ENCODE peak calls at places on chromosomes 11 and 22, in four cellular contexts. One of them, this sample, is unnamed.

GRCh38 chr11:1701041-1701807 is 4.2 kb downstream of the KRTAP5-6 start:
- DNase-seq in K562: no peak
- DNase-seq in GM12878: no peak
- DNase-seq in HepG2: no peak
- DNase-seq in this sample: no peak

GRCh38 chr11:7545611-7546010 is 31.8 kb downstream of the PPFIBP2 start:
- DNase-seq in K562: no peak
- DNase-seq in HepG2: no peak
- DNase-seq in GM12878: no peak
- DNase-seq in this sample: no peak

GRCh38 chr11:67449116-67449844 is 3.2 kb downstream of the GPR152 start:
- DNase-seq in HepG2: no peak
- DNase-seq in K562: no peak
- DNase-seq in GM12878: no peak
- DNase-seq in this sample: no peak

GRCh38 chr11:57491371-57492061 is 24.0 kb downstream of the SLC43A1 start:
- DNase-seq in GM12878: no peak
- DNase-seq in HepG2: peak
- DNase-seq in K562: peak
- DNase-seq in this sample: peak

GRCh38 chr22:19488884-19489843 is 9.4 kb downstream of the CDC45 start:
- DNase-seq in GM12878: no peak
- DNase-seq in K562: peak
- DNase-seq in HepG2: no peak
- DNase-seq in this sample: no peak

GRCh38 chr22:49964136-49964492 is 3.5 kb downstream of the PIM3 start:
- DNase-seq in HepG2: no peak
- DNase-seq in K562: no peak
- DNase-seq in GM12878: no peak
- DNase-seq in this sample: no peak

GRCh38 chr22:47164514-47165337 is 402.3 kb downstream of the TBC1D22A start:
- DNase-seq in HepG2: peak
- DNase-seq in GM12878: no peak
- DNase-seq in K562: no peak
- DNase-seq in this sample: no peak

GRCh38 chr22:46481386-46481785 is 56.0 kb downstream of the CELSR1 start:
- DNase-seq in K562: no peak
- DNase-seq in GM12878: no peak
- DNase-seq in HepG2: no peak
- DNase-seq in this sample: no peak

GRCh38 chr11:82557274-82557673 is 176.4 kb downstream of the FAM181B start:
- DNase-seq in K562: no peak
- DNase-seq in GM12878: peak
- DNase-seq in HepG2: no peak
- DNase-seq in this sample: no peak

GRCh38 chr11:66006134-66006890 is 4.0 kb downstream of the BANF1 start:
- DNase-seq in K562: no peak
- DNase-seq in GM12878: no peak
- DNase-seq in HepG2: no peak
- DNase-seq in this sample: no peak

GRCh38 chr22:42769574-42770447 is 49.1 kb upstream of the A4GALT start:
- DNase-seq in K562: peak
- DNase-seq in GM12878: peak
- DNase-seq in HepG2: no peak
- DNase-seq in this sample: no peak

GRCh38 chr11:20589796-20590195 is 9.6 kb upstream of the SLC6A5 start:
- DNase-seq in K562: no peak
- DNase-seq in GM12878: no peak
- DNase-seq in HepG2: no peak
- DNase-seq in this sample: no peak

GRCh38 chr11:27390959-27391326 is 27.9 kb upstream of the CCDC34 start:
- DNase-seq in K562: no peak
- DNase-seq in GM12878: no peak
- DNase-seq in HepG2: no peak
- DNase-seq in this sample: no peak

GRCh38 chr22:40396882-40397281 is 26.5 kb downstream of the SGSM3 start:
- DNase-seq in K562: no peak
- DNase-seq in GM12878: no peak
- DNase-seq in HepG2: no peak
- DNase-seq in this sample: peak

GRCh38 chr11:74094393-74094792 is 76.4 kb downstream of the C2CD3 start:
- DNase-seq in HepG2: no peak
- DNase-seq in K562: no peak
- DNase-seq in GM12878: no peak
- DNase-seq in this sample: no peak

GRCh38 chr11:68213135-68213515 is at the start of gene KMT5B:
- DNase-seq in GM12878: no peak
- DNase-seq in K562: no peak
- DNase-seq in HepG2: no peak
- DNase-seq in this sample: peak

GRCh38 chr11:124707813-124708212 is 31.9 kb upstream of the NRGN start:
- DNase-seq in GM12878: no peak
- DNase-seq in K562: no peak
- DNase-seq in HepG2: no peak
- DNase-seq in this sample: no peak
- TF ChIP-seq FOXM1 in GM12878: no peak
- TF ChIP-seq FOXM1 in K562: no peak
- TF ChIP-seq FOXM1 in HepG2: no peak
- TF ChIP-seq FOXM1 in this sample: no peak

DNA sequence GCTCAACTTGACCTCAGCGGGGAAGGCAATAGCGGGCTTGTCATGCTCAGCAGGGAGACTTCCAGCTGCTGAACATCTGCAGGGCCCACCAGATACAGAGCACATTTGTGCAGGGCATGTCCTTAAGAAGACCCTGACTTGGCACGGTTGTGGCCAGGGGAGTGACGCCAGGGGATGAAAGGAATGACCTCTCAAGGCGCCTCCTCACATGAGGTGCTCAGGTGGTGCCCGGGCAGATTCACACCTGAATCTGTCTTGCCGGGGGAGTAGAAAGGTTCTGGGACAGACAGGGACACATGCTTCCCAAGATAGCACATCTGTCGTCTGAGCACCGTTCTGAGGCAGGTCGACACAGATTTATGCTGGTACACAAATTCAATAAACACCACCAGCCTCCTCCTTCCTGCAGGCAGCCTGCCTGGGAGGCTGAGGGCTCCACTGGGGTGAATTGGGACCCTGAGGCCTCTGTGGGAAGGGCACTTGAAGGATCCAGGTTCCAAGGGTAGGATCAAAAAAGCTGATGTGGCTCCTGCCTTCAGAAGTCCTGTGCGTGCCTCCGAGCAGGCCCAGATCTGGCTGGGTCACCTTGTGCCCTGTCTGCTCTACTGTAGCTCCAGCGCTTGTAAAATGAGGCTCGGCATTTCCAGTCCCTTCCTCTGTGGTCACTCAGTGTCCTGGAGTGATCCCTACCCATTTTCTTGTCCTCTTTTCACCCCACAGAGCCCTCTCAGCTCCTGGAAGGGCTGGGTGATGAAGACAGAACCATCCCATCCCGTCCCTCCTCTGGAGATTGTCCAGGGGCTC is 49.6 kb upstream of the NECTIN1 start:
- DNase-seq in K562: no peak
- DNase-seq in HepG2: no peak
- DNase-seq in GM12878: no peak
- DNase-seq in this sample: no peak
- TF ChIP-seq FOXK2 in K562: no peak
- TF ChIP-seq FOXK2 in HepG2: no peak
- TF ChIP-seq FOXK2 in GM12878: no peak
- TF ChIP-seq FOXK2 in this sample: no peak

GRCh38 chr11:111604392-111605009 is 2.3 kb downstream of the SIK2 start:
- DNase-seq in HepG2: peak
- DNase-seq in K562: peak
- DNase-seq in GM12878: peak
- DNase-seq in this sample: peak

GRCh38 chr11:111607751-111608150 is 5.5 kb downstream of the SIK2 start:
- DNase-seq in K562: no peak
- DNase-seq in GM12878: no peak
- DNase-seq in HepG2: no peak
- DNase-seq in this sample: no peak

GRCh38 chr11:111606986-111607385 is 4.7 kb downstream of the SIK2 start:
- DNase-seq in HepG2: no peak
- DNase-seq in GM12878: no peak
- DNase-seq in K562: no peak
- DNase-seq in this sample: no peak

GRCh38 chr11:111603633-111604130 is 1.4 kb downstream of the SIK2 start:
- DNase-seq in GM12878: no peak
- DNase-seq in HepG2: no peak
- DNase-seq in K562: no peak
- DNase-seq in this sample: no peak

DNA sequence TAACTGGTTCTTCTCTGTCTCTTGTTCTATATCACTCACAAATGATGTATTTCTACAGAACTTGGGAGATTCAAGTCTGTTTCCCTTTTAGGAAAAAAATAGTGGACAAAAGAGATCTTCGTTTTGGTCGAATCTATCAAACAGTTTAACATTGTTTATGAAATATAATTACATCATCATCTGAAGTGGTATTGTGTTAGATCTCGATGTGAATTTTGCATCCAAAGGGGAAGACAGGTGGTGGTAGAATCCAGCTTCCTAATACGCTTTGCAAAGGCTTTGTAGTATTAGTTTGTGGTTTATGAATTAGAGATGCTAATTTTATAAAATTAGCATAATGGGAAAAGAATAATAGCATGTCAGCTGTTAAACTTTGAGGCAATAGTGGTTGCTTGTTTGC is 3.4 kb downstream of the SIK2 start:
- DNase-seq in K562: no peak
- DNase-seq in HepG2: no peak
- DNase-seq in GM12878: no peak
- DNase-seq in this sample: no peak
- TF ChIP-seq FOXM1 in K562: no peak
- TF ChIP-seq FOXM1 in HepG2: no peak
- TF ChIP-seq FOXM1 in GM12878: no peak
- TF ChIP-seq FOXM1 in this sample: no peak

DNA sequence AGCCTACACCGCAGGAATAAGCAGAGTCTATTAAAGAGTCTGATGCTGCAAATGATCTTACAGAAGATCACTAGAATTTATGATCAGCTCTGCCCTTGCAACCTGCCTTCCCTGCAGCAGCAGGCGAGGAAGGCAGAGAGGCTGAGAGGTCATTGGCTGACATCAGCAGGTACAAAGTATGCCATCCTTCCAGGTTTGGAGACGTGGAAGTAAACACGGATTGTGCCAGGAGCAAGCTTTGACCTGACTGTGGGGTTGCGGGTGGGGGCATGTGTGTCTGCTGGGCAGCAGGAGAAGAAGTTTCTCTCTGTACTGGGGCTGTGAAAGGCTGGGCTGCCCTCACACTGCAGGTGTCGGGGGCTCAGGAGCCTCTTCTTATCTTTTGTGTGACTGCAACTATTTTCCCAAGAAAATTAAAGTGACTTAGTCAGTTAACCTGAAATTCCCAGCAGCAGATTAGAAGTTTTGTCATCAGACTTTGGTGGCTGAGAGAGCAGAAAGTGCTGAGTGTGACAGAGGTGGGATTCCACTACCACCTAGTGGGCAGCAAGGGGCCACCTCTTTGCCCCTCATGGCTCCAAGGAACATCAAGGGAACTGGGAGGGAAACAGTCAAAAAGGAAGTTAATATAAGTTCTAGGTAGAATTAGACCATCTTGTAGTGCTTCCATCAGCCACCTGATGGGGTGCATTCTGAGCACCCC is 565.9 kb downstream of the ETS1 start:
- DNase-seq in HepG2: no peak
- DNase-seq in GM12878: no peak
- DNase-seq in K562: no peak
- DNase-seq in this sample: no peak
- TF ChIP-seq FOXK2 in HepG2: no peak
- TF ChIP-seq FOXK2 in GM12878: no peak
- TF ChIP-seq FOXK2 in K562: no peak
- TF ChIP-seq FOXK2 in this sample: no peak

This sample was measured in HEK293T.